ENCODE peak calls at places on chromosomes 4 and X, in five cellular contexts. Z, P, L, J and M are unnamed samples.

GRCh38 chrX:136028383-136028984 is 43.2 kb downstream of the SLC9A6 start:
- DNase-seq in Z (peak), J (no peak), P (no peak), L (no peak), M (no peak)

GRCh38 chrX:141814213-141814857 is 23.8 kb upstream of the MAGEC3 start:
- DNase-seq in J (no peak), P (no peak), L (no peak), Z (no peak), M (no peak)

GRCh38 chr4:121256346-121256745 is 92.2 kb upstream of the TNIP3 start:
- DNase-seq in J (peak), L (no peak), Z (peak), P (no peak), M (no peak)

GRCh38 chr4:79576480-79576803 is 168.4 kb upstream of the GK2 start:
- DNase-seq in J (no peak), P (no peak), L (no peak), Z (peak), M (no peak)

GRCh38 chr4:105990933-105991332 is 95.7 kb downstream of the NPNT start:
- DNase-seq in Z (peak), J (no peak), P (no peak), L (peak), M (peak)

GRCh38 chrX:129741880-129742758 is 3.3 kb downstream of the XPNPEP2 start:
- DNase-seq in L (no peak), P (no peak), J (no peak), Z (no peak), M (peak)

GRCh38 chrX:77962068-77962902 is 7.2 kb downstream of the PGAM4 start:
- DNase-seq in J (no peak), Z (peak), P (no peak), L (no peak), M (no peak)

GRCh38 chrX:30530591-30530990 is 47.0 kb downstream of the TASL start:
- DNase-seq in P (no peak), J (no peak), L (no peak), Z (peak), M (no peak)

GRCh38 chr4:147194107-147194506 is 248.4 kb upstream of the TTC29 start:
- DNase-seq in L (no peak), Z (no peak), P (no peak), J (no peak), M (no peak)

GRCh38 chr4:94412019-94413017 is 39.4 kb upstream of the PDLIM5 start:
- DNase-seq in P (no peak), J (peak), L (no peak), Z (peak), M (no peak)

GRCh38 chrX:45696762-45697161 is 496.1 kb upstream of the DIPK2B start:
- DNase-seq in Z (no peak), J (no peak), L (no peak), P (no peak), M (no peak)